ENCODE peak calls at places on chromosome 1, in nine cellular contexts. One of them, this sample, is unnamed.

GRCh38 chr1:209190591-209191241 is 392.8 kb upstream of the CAMK1G start:
- DNase-seq in heart left ventricle: peak; percentile 37
- DNase-seq in stomach: peak; percentile 59
- DNase-seq in breast epithelium: no peak
- DNase-seq in colonic mucosa: no peak
- DNase-seq in OCI-LY7: peak; percentile 42
- DNase-seq in mesendoderm: peak; percentile 92
- DNase-seq in CD8-positive, alpha-beta T cell: no peak
- DNase-seq in PC-3: peak; percentile 86
- DNase-seq in this sample: peak; percentile 80

GRCh38 chr1:197360068-197360467 is 92.0 kb downstream of the CRB1 start:
- DNase-seq in heart left ventricle: no peak
- DNase-seq in stomach: no peak
- DNase-seq in breast epithelium: no peak
- DNase-seq in colonic mucosa: no peak
- DNase-seq in OCI-LY7: no peak
- DNase-seq in mesendoderm: no peak
- DNase-seq in CD8-positive, alpha-beta T cell: no peak
- DNase-seq in PC-3: no peak
- DNase-seq in this sample: no peak

GRCh38 chr1:23461050-23461449 is 22.9 kb downstream of the ASAP3 start:
- DNase-seq in heart left ventricle: no peak
- DNase-seq in stomach: no peak
- DNase-seq in breast epithelium: no peak
- DNase-seq in colonic mucosa: no peak
- DNase-seq in OCI-LY7: no peak
- DNase-seq in mesendoderm: no peak
- DNase-seq in CD8-positive, alpha-beta T cell: no peak
- DNase-seq in PC-3: no peak
- DNase-seq in this sample: no peak

GRCh38 chr1:160759740-160760139 is 20.7 kb downstream of the SLAMF7 start:
- DNase-seq in heart left ventricle: no peak
- DNase-seq in stomach: no peak
- DNase-seq in breast epithelium: no peak
- DNase-seq in colonic mucosa: no peak
- DNase-seq in OCI-LY7: no peak
- DNase-seq in mesendoderm: no peak
- DNase-seq in CD8-positive, alpha-beta T cell: no peak
- DNase-seq in PC-3: no peak
- DNase-seq in this sample: no peak

GRCh38 chr1:182841368-182841988 is 2.3 kb downstream of the DHX9 start:
- DNase-seq in heart left ventricle: no peak
- DNase-seq in stomach: no peak
- DNase-seq in breast epithelium: no peak
- DNase-seq in colonic mucosa: no peak
- DNase-seq in OCI-LY7: peak; percentile 36
- DNase-seq in mesendoderm: peak; percentile 13
- DNase-seq in CD8-positive, alpha-beta T cell: no peak
- DNase-seq in PC-3: peak; percentile 24
- DNase-seq in this sample: no peak

GRCh38 chr1:232249834-232250233 is 380.1 kb downstream of the SIPA1L2 start:
- DNase-seq in heart left ventricle: no peak
- DNase-seq in stomach: no peak
- DNase-seq in breast epithelium: no peak
- DNase-seq in colonic mucosa: no peak
- DNase-seq in OCI-LY7: no peak
- DNase-seq in mesendoderm: peak; percentile 82
- DNase-seq in CD8-positive, alpha-beta T cell: no peak
- DNase-seq in PC-3: no peak
- DNase-seq in this sample: no peak

GRCh38 chr1:244057474-244058385 is 6.6 kb downstream of the ZBTB18 start:
- DNase-seq in heart left ventricle: no peak
- DNase-seq in stomach: no peak
- DNase-seq in breast epithelium: no peak
- DNase-seq in colonic mucosa: no peak
- DNase-seq in OCI-LY7: no peak
- DNase-seq in mesendoderm: peak; percentile 28
- DNase-seq in CD8-positive, alpha-beta T cell: no peak
- DNase-seq in PC-3: no peak
- DNase-seq in this sample: no peak

GRCh38 chr1:244448279-244449036 is 3.3 kb downstream of the ADSS2 start:
- DNase-seq in heart left ventricle: no peak
- DNase-seq in stomach: no peak
- DNase-seq in breast epithelium: no peak
- DNase-seq in colonic mucosa: no peak
- DNase-seq in OCI-LY7: no peak
- DNase-seq in mesendoderm: no peak
- DNase-seq in CD8-positive, alpha-beta T cell: no peak
- DNase-seq in PC-3: no peak
- DNase-seq in this sample: no peak

GRCh38 chr1:155893389-155894142 is 17.6 kb downstream of the RIT1 start:
- DNase-seq in heart left ventricle: peak; percentile 46
- DNase-seq in stomach: no peak
- DNase-seq in breast epithelium: no peak
- DNase-seq in colonic mucosa: no peak
- DNase-seq in OCI-LY7: peak; percentile 33
- DNase-seq in mesendoderm: no peak
- DNase-seq in CD8-positive, alpha-beta T cell: no peak
- DNase-seq in PC-3: peak; percentile 97
- DNase-seq in this sample: no peak

GRCh38 chr1:241994171-241994570 is 4.7 kb downstream of the MAP1LC3C start:
- DNase-seq in heart left ventricle: no peak
- DNase-seq in stomach: no peak
- DNase-seq in breast epithelium: no peak
- DNase-seq in colonic mucosa: no peak
- DNase-seq in OCI-LY7: no peak
- DNase-seq in mesendoderm: no peak
- DNase-seq in CD8-positive, alpha-beta T cell: no peak
- DNase-seq in PC-3: peak; percentile 54
- DNase-seq in this sample: no peak

GRCh38 chr1:8379513-8380186 is 61.7 kb downstream of the SLC45A1 start:
- DNase-seq in heart left ventricle: no peak
- DNase-seq in stomach: no peak
- DNase-seq in breast epithelium: no peak
- DNase-seq in colonic mucosa: no peak
- DNase-seq in OCI-LY7: no peak
- DNase-seq in mesendoderm: no peak
- DNase-seq in CD8-positive, alpha-beta T cell: no peak
- DNase-seq in PC-3: no peak
- DNase-seq in this sample: no peak

GRCh38 chr1:216785760-216786159 is 62.5 kb upstream of the ESRRG start:
- DNase-seq in heart left ventricle: peak; percentile 13
- DNase-seq in stomach: no peak
- DNase-seq in breast epithelium: no peak
- DNase-seq in colonic mucosa: no peak
- DNase-seq in OCI-LY7: no peak
- DNase-seq in mesendoderm: no peak
- DNase-seq in CD8-positive, alpha-beta T cell: no peak
- DNase-seq in PC-3: no peak
- DNase-seq in this sample: no peak

GRCh38 chr1:180860535-180860934 is 52.2 kb upstream of the KIAA1614 start:
- DNase-seq in heart left ventricle: no peak
- DNase-seq in stomach: no peak
- DNase-seq in breast epithelium: no peak
- DNase-seq in colonic mucosa: no peak
- DNase-seq in OCI-LY7: no peak
- DNase-seq in mesendoderm: peak; percentile 6
- DNase-seq in CD8-positive, alpha-beta T cell: no peak
- DNase-seq in PC-3: no peak
- DNase-seq in this sample: no peak

GRCh38 chr1:214583824-214584554 is 19.0 kb upstream of the CENPF start:
- DNase-seq in heart left ventricle: no peak
- DNase-seq in stomach: no peak
- DNase-seq in breast epithelium: no peak
- DNase-seq in colonic mucosa: no peak
- DNase-seq in OCI-LY7: no peak
- DNase-seq in mesendoderm: no peak
- DNase-seq in CD8-positive, alpha-beta T cell: no peak
- DNase-seq in PC-3: peak; percentile 60
- DNase-seq in this sample: no peak

GRCh38 chr1:214587165-214587564 is 15.8 kb upstream of the CENPF start:
- DNase-seq in heart left ventricle: no peak
- DNase-seq in stomach: no peak
- DNase-seq in breast epithelium: no peak
- DNase-seq in colonic mucosa: no peak
- DNase-seq in OCI-LY7: no peak
- DNase-seq in mesendoderm: no peak
- DNase-seq in CD8-positive, alpha-beta T cell: no peak
- DNase-seq in PC-3: no peak
- DNase-seq in this sample: no peak

GRCh38 chr1:214584805-214585766 is 17.9 kb upstream of the CENPF start:
- DNase-seq in heart left ventricle: no peak
- DNase-seq in stomach: no peak
- DNase-seq in breast epithelium: no peak
- DNase-seq in colonic mucosa: no peak
- DNase-seq in OCI-LY7: no peak
- DNase-seq in mesendoderm: peak; percentile 72
- DNase-seq in CD8-positive, alpha-beta T cell: no peak
- DNase-seq in PC-3: peak; percentile 86
- DNase-seq in this sample: no peak

GRCh38 chr1:214588963-214589597 is 13.9 kb upstream of the CENPF start:
- DNase-seq in heart left ventricle: no peak
- DNase-seq in stomach: no peak
- DNase-seq in breast epithelium: no peak
- DNase-seq in colonic mucosa: no peak
- DNase-seq in OCI-LY7: no peak
- DNase-seq in mesendoderm: no peak
- DNase-seq in CD8-positive, alpha-beta T cell: no peak
- DNase-seq in PC-3: no peak
- DNase-seq in this sample: no peak

GRCh38 chr1:214586621-214587020 is 16.4 kb upstream of the CENPF start:
- DNase-seq in heart left ventricle: no peak
- DNase-seq in stomach: no peak
- DNase-seq in breast epithelium: no peak
- DNase-seq in colonic mucosa: no peak
- DNase-seq in OCI-LY7: no peak
- DNase-seq in mesendoderm: no peak
- DNase-seq in CD8-positive, alpha-beta T cell: no peak
- DNase-seq in PC-3: no peak
- DNase-seq in this sample: no peak
- H3K4me3 ChIP-seq in heart left ventricle: no peak overlapping the region
- H3K4me3 ChIP-seq in stomach: no peak overlapping the region
- H3K4me3 ChIP-seq in breast epithelium: no peak overlapping the region
- H3K4me3 ChIP-seq in colonic mucosa: no peak overlapping the region
- H3K4me3 ChIP-seq in OCI-LY7: no peak overlapping the region
- H3K4me3 ChIP-seq in mesendoderm: no peak overlapping the region
- H3K4me3 ChIP-seq in CD8-positive, alpha-beta T cell: no peak overlapping the region
- H3K4me3 ChIP-seq in PC-3: no peak overlapping the region
- H3K4me3 ChIP-seq in this sample: no peak overlapping the region

DNA sequence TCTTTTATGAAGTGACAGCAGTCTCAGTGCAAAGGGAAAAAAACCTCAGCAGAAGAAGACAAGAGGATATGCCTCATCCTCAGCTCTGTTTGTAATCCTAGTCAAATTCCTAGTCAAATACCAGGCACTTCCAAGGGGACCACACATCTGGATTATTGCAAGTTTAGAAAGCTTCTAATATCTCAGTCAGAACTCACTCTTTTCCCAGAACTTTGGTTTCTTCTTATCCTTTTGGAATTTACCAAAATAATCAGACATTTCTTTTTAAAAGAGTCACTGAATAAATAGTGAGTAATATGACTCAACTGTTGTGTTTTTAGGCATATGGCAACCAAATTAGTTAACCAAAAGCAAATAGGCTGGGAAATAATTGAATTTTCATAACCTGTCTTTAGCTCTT is 47.8 kb downstream of the PRRX1 start:
- DNase-seq in heart left ventricle: no peak
- DNase-seq in stomach: no peak
- DNase-seq in breast epithelium: no peak
- DNase-seq in colonic mucosa: no peak
- DNase-seq in OCI-LY7: no peak
- DNase-seq in mesendoderm: no peak
- DNase-seq in CD8-positive, alpha-beta T cell: no peak
- DNase-seq in PC-3: peak; percentile 73
- DNase-seq in this sample: no peak
- H3K4me1 ChIP-seq in heart left ventricle: no peaks in the 10 kb centered on the region
- H3K4me1 ChIP-seq in stomach: no peaks in the 10 kb centered on the region
- H3K4me1 ChIP-seq in breast epithelium: no peaks in the 10 kb centered on the region
- H3K4me1 ChIP-seq in colonic mucosa: no peaks in the 10 kb centered on the region
- H3K4me1 ChIP-seq in OCI-LY7: no peaks in the 10 kb centered on the region
- H3K4me1 ChIP-seq in mesendoderm: no peaks in the 10 kb centered on the region
- H3K4me1 ChIP-seq in CD8-positive, alpha-beta T cell: no peaks in the 10 kb centered on the region
- H3K4me1 ChIP-seq in PC-3: peaks cover 41% of the 10 kb centered on the region
- H3K4me1 ChIP-seq in this sample: no peaks in the 10 kb centered on the region

DNA sequence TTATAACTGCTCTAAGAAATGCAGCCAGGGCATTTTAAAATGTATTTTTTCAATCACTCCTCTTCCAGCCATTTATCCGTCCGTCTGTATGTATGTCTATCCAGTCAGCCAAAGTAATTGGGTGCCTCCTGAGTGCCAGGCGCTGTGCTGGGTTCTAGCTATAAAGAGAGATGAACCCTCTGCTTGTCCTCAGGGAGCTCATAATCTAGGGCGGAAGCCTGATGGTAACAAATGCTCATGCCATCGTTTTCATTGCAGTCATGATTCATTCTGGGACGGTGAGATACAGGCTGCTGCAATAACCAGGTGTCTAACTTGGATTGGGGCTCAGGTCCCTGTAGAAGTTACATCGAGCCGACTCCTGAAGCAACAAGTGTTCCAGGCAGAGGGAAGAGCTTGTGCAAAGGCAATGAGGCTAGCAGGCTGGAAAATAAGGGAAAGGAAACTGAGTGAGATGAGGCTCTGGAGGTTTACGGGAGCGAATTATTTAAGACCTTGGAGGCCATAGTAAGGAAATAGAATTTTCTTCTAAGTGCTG is 11.6 kb downstream of the IFI6 start:
- DNase-seq in heart left ventricle: no peak
- DNase-seq in stomach: no peak
- DNase-seq in breast epithelium: no peak
- DNase-seq in colonic mucosa: no peak
- DNase-seq in OCI-LY7: no peak
- DNase-seq in mesendoderm: no peak
- DNase-seq in CD8-positive, alpha-beta T cell: no peak
- DNase-seq in PC-3: peak; percentile 14
- DNase-seq in this sample: no peak
- H3K27ac ChIP-seq in heart left ventricle: peak overlapping the region; percentile 98
- H3K27ac ChIP-seq in stomach: peak overlapping the region; percentile 92
- H3K27ac ChIP-seq in breast epithelium: peak overlapping the region; percentile 97
- H3K27ac ChIP-seq in colonic mucosa: peak overlapping the region; percentile 84
- H3K27ac ChIP-seq in OCI-LY7: peak overlapping the region; percentile 38
- H3K27ac ChIP-seq in mesendoderm: no peak overlapping the region
- H3K27ac ChIP-seq in CD8-positive, alpha-beta T cell: peak overlapping the region; percentile 52
- H3K27ac ChIP-seq in PC-3: no peak overlapping the region
- H3K27ac ChIP-seq in this sample: no peak overlapping the region

GRCh38 chr1:237303929-237304328 is 261.9 kb downstream of the RYR2 start:
- DNase-seq in heart left ventricle: no peak
- DNase-seq in stomach: no peak
- DNase-seq in breast epithelium: no peak
- DNase-seq in colonic mucosa: no peak
- DNase-seq in OCI-LY7: no peak
- DNase-seq in mesendoderm: peak; percentile 17
- DNase-seq in CD8-positive, alpha-beta T cell: no peak
- DNase-seq in PC-3: no peak
- DNase-seq in this sample: no peak
- H3K4me3 ChIP-seq in heart left ventricle: no peak overlapping the region
- H3K4me3 ChIP-seq in stomach: no peak overlapping the region
- H3K4me3 ChIP-seq in breast epithelium: no peak overlapping the region
- H3K4me3 ChIP-seq in colonic mucosa: no peak overlapping the region
- H3K4me3 ChIP-seq in OCI-LY7: no peak overlapping the region
- H3K4me3 ChIP-seq in mesendoderm: no peak overlapping the region
- H3K4me3 ChIP-seq in CD8-positive, alpha-beta T cell: no peak overlapping the region
- H3K4me3 ChIP-seq in PC-3: no peak overlapping the region
- H3K4me3 ChIP-seq in this sample: no peak overlapping the region

GRCh38 chr1:225426395-225427248 is 1.2 kb downstream of the LBR start:
- DNase-seq in heart left ventricle: no peak
- DNase-seq in stomach: no peak
- DNase-seq in breast epithelium: no peak
- DNase-seq in colonic mucosa: peak; percentile 52
- DNase-seq in OCI-LY7: peak; percentile 73
- DNase-seq in mesendoderm: peak; percentile 51
- DNase-seq in CD8-positive, alpha-beta T cell: peak; percentile 68
- DNase-seq in PC-3: peak; percentile 39
- DNase-seq in this sample: no peak
- H3K4me1 ChIP-seq in heart left ventricle: peaks cover 29% of the 10 kb centered on the region
- H3K4me1 ChIP-seq in stomach: peaks cover 36% of the 10 kb centered on the region
- H3K4me1 ChIP-seq in breast epithelium: peaks cover 4% of the 10 kb centered on the region
- H3K4me1 ChIP-seq in colonic mucosa: peaks cover 5% of the 10 kb centered on the region
- H3K4me1 ChIP-seq in OCI-LY7: peaks cover 41% of the 10 kb centered on the region
- H3K4me1 ChIP-seq in mesendoderm: peaks cover 24% of the 10 kb centered on the region
- H3K4me1 ChIP-seq in CD8-positive, alpha-beta T cell: peaks cover 48% of the 10 kb centered on the region
- H3K4me1 ChIP-seq in PC-3: peaks cover 48% of the 10 kb centered on the region
- H3K4me1 ChIP-seq in this sample: peaks cover 4% of the 10 kb centered on the region